ENCODE peak calls at places on chromosomes 12 and 14, in four cellular contexts. D is brain microvascular endothelial cell, Z is NCI-H2171 treated with DMSO at 0.1 percent for 48 hours, U is dorsolateral prefrontal cortex. N is an unnamed sample.

GRCh38 chr12:60394680-60395079 is 798.9 kb downstream of the SLC16A7 start:
- DNase-seq in D (peak; percentile 54), U (no peak), Z (no peak), N (peak; percentile 40)

GRCh38 chr12:95857151-95857550 is 1.6 kb upstream of the SNRPF start:
- DNase-seq in D (no peak), Z (no peak), U (no peak), N (no peak)

GRCh38 chr14:98136019-98136418 is 1136.0 kb downstream of the BCL11B start:
- DNase-seq in U (no peak), D (no peak), Z (no peak), N (no peak)

GRCh38 chr12:1914116-1914911 is 4.1 kb downstream of the CACNA2D4 start:
- DNase-seq in U (no peak), D (no peak), Z (no peak), N (no peak)

GRCh38 chr14:68308695-68309094 is 484.2 kb downstream of the ZFP36L1 start:
- DNase-seq in U (no peak), D (no peak), Z (no peak), N (no peak)

GRCh38 chr12:75638792-75639191 is 127.4 kb upstream of the KRR1 start:
- DNase-seq in U (no peak), D (no peak), Z (no peak), N (no peak)

GRCh38 chr12:28360253-28360652 is 170.0 kb downstream of the CCDC91 start:
- DNase-seq in D (no peak), U (no peak), Z (no peak), N (no peak)

GRCh38 chr12:50765325-50765911 is 1.5 kb downstream of the ATF1 start:
- DNase-seq in Z (peak; percentile 56), D (no peak), U (peak; percentile 57), N (no peak)

GRCh38 chr12:62657363-62657632 is 190.7 kb downstream of the MON2 start:
- DNase-seq in D (no peak), Z (no peak), U (no peak), N (no peak)

GRCh38 chr14:23568600-23569310 is 1.2 kb upstream of the AP1G2 start:
- DNase-seq in Z (peak; percentile 61), D (no peak), U (no peak), N (no peak)

GRCh38 chr12:113329791-113330417 is 5.0 kb downstream of the SLC8B1 start:
- DNase-seq in U (no peak), Z (no peak), D (no peak), N (no peak)

GRCh38 chr14:106058342-106058741 is 532.0 kb downstream of the TMEM121 start:
- DNase-seq in U (no peak), D (no peak), Z (no peak), N (no peak)

GRCh38 chr12:27592548-27592947 is 68.5 kb downstream of the PPFIBP1 start:
- DNase-seq in D (peak; percentile 88), U (no peak), Z (no peak), N (peak; percentile 59)

GRCh38 chr12:126617312-126617711 is 1552.1 kb downstream of the AACS start:
- DNase-seq in U (no peak), Z (peak; percentile 8), D (no peak), N (no peak)

N was measured in astrocyte of the cerebellum.